ENCODE peak calls at places on chromosomes 2 and 18, in nine cellular contexts. One of them, this sample, is unnamed.

GRCh38 chr2:137000790-137001189 is 235.4 kb downstream of the THSD7B start:
- DNase-seq in GM20000: no peak
- DNase-seq in colonic mucosa: no peak
- DNase-seq in mesothelial cell of epicardium: no peak
- DNase-seq in suprapubic skin: no peak
- DNase-seq in sigmoid colon: no peak
- DNase-seq in tibial artery: no peak
- DNase-seq in body of pancreas: no peak
- DNase-seq in spleen: no peak
- DNase-seq in this sample: no peak

GRCh38 chr2:120684691-120685402 is 50.8 kb upstream of the GLI2 start:
- DNase-seq in GM20000: no peak
- DNase-seq in colonic mucosa: no peak
- DNase-seq in mesothelial cell of epicardium: no peak
- DNase-seq in suprapubic skin: peak; percentile 59
- DNase-seq in sigmoid colon: peak; percentile 61
- DNase-seq in tibial artery: no peak
- DNase-seq in body of pancreas: no peak
- DNase-seq in spleen: peak; percentile 39
- DNase-seq in this sample: peak; percentile 90

GRCh38 chr2:71043531-71044407 is 24.7 kb upstream of the NAGK start:
- DNase-seq in GM20000: no peak
- DNase-seq in colonic mucosa: no peak
- DNase-seq in mesothelial cell of epicardium: no peak
- DNase-seq in suprapubic skin: no peak
- DNase-seq in sigmoid colon: no peak
- DNase-seq in tibial artery: no peak
- DNase-seq in body of pancreas: no peak
- DNase-seq in spleen: no peak
- DNase-seq in this sample: no peak

GRCh38 chr2:240235149-240235803 is 94.8 kb upstream of the OTOS start:
- DNase-seq in GM20000: no peak
- DNase-seq in colonic mucosa: peak; percentile 14
- DNase-seq in mesothelial cell of epicardium: peak; percentile 11
- DNase-seq in suprapubic skin: peak; percentile 72
- DNase-seq in sigmoid colon: peak; percentile 58
- DNase-seq in tibial artery: peak; percentile 13
- DNase-seq in body of pancreas: no peak
- DNase-seq in spleen: peak; percentile 70
- DNase-seq in this sample: no peak

GRCh38 chr2:42645551-42645950 is 77.1 kb downstream of the MTA3 start:
- DNase-seq in GM20000: no peak
- DNase-seq in colonic mucosa: no peak
- DNase-seq in mesothelial cell of epicardium: no peak
- DNase-seq in suprapubic skin: no peak
- DNase-seq in sigmoid colon: no peak
- DNase-seq in tibial artery: no peak
- DNase-seq in body of pancreas: no peak
- DNase-seq in spleen: no peak
- DNase-seq in this sample: peak; percentile 10

GRCh38 chr18:32276256-32276655 is 86.4 kb downstream of the MEP1B start:
- DNase-seq in GM20000: no peak
- DNase-seq in colonic mucosa: no peak
- DNase-seq in mesothelial cell of epicardium: no peak
- DNase-seq in suprapubic skin: no peak
- DNase-seq in sigmoid colon: no peak
- DNase-seq in tibial artery: no peak
- DNase-seq in body of pancreas: no peak
- DNase-seq in spleen: no peak
- DNase-seq in this sample: no peak

GRCh38 chr2:12325806-12326205 is 390.9 kb upstream of the TRIB2 start:
- DNase-seq in GM20000: no peak
- DNase-seq in colonic mucosa: no peak
- DNase-seq in mesothelial cell of epicardium: no peak
- DNase-seq in suprapubic skin: no peak
- DNase-seq in sigmoid colon: no peak
- DNase-seq in tibial artery: no peak
- DNase-seq in body of pancreas: peak; percentile 46
- DNase-seq in spleen: no peak
- DNase-seq in this sample: peak; percentile 33

GRCh38 chr18:13414102-13414501 is 195.5 kb downstream of the LDLRAD4 start:
- DNase-seq in GM20000: no peak
- DNase-seq in colonic mucosa: no peak
- DNase-seq in mesothelial cell of epicardium: no peak
- DNase-seq in suprapubic skin: no peak
- DNase-seq in sigmoid colon: no peak
- DNase-seq in tibial artery: no peak
- DNase-seq in body of pancreas: no peak
- DNase-seq in spleen: no peak
- DNase-seq in this sample: no peak

GRCh38 chr18:23779696-23780303 is 90.5 kb downstream of the LAMA3 start:
- DNase-seq in GM20000: no peak
- DNase-seq in colonic mucosa: no peak
- DNase-seq in mesothelial cell of epicardium: no peak
- DNase-seq in suprapubic skin: no peak
- DNase-seq in sigmoid colon: no peak
- DNase-seq in tibial artery: no peak
- DNase-seq in body of pancreas: no peak
- DNase-seq in spleen: no peak
- DNase-seq in this sample: peak; percentile 62

GRCh38 chr2:240930096-240930630 is 24.0 kb downstream of the CROCC2 start:
- DNase-seq in GM20000: no peak
- DNase-seq in colonic mucosa: peak; percentile 13
- DNase-seq in mesothelial cell of epicardium: peak; percentile 18
- DNase-seq in suprapubic skin: peak; percentile 66
- DNase-seq in sigmoid colon: peak; percentile 36
- DNase-seq in tibial artery: no peak
- DNase-seq in body of pancreas: no peak
- DNase-seq in spleen: no peak
- DNase-seq in this sample: no peak

GRCh38 chr18:77068321-77068841 is 64.2 kb downstream of the MBP start:
- DNase-seq in GM20000: no peak
- DNase-seq in colonic mucosa: no peak
- DNase-seq in mesothelial cell of epicardium: no peak
- DNase-seq in suprapubic skin: no peak
- DNase-seq in sigmoid colon: no peak
- DNase-seq in tibial artery: no peak
- DNase-seq in body of pancreas: peak; percentile 32
- DNase-seq in spleen: peak; percentile 80
- DNase-seq in this sample: peak; percentile 45

GRCh38 chr18:2894131-2894840 is 47.5 kb downstream of the EMILIN2 start:
- DNase-seq in GM20000: no peak
- DNase-seq in colonic mucosa: no peak
- DNase-seq in mesothelial cell of epicardium: no peak
- DNase-seq in suprapubic skin: no peak
- DNase-seq in sigmoid colon: no peak
- DNase-seq in tibial artery: no peak
- DNase-seq in body of pancreas: no peak
- DNase-seq in spleen: no peak
- DNase-seq in this sample: no peak

DNA sequence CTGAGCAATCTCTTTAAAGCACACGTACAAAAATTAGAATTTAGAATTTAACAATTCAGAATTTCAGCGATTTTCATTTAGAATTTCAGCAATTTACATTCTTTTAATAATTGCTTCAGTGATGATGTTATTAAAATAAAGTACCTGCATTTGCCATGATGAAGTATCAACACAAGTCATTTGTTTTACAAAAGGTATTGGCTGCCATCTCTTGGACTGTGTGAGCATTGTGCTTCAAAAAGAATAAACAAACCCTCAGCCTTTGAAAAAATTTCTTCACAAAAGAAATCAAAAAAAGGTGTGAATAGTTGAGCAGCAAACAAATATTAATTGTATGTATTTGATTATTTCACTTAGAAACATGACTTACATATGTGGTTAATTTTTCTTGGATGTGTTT is 27.1 kb upstream of the ZC3H15 start:
- DNase-seq in GM20000: no peak
- DNase-seq in colonic mucosa: no peak
- DNase-seq in mesothelial cell of epicardium: no peak
- DNase-seq in suprapubic skin: no peak
- DNase-seq in sigmoid colon: no peak
- DNase-seq in tibial artery: no peak
- DNase-seq in body of pancreas: no peak
- DNase-seq in spleen: no peak
- DNase-seq in this sample: peak; percentile 8
- TF ChIP-seq CTCF in GM20000: no peak
- TF ChIP-seq CTCF in colonic mucosa: peak; percentile 13
- TF ChIP-seq CTCF in mesothelial cell of epicardium: no peak
- TF ChIP-seq CTCF in suprapubic skin: peak; percentile 25
- TF ChIP-seq CTCF in sigmoid colon: no peak
- TF ChIP-seq CTCF in tibial artery: no peak
- TF ChIP-seq CTCF in body of pancreas: peak; percentile 32
- TF ChIP-seq CTCF in spleen: no peak
- TF ChIP-seq CTCF in this sample: peak; percentile 42

GRCh38 chr2:152552868-152553267 is 164.4 kb downstream of the PRPF40A start:
- DNase-seq in GM20000: no peak
- DNase-seq in colonic mucosa: no peak
- DNase-seq in mesothelial cell of epicardium: no peak
- DNase-seq in suprapubic skin: no peak
- DNase-seq in sigmoid colon: no peak
- DNase-seq in tibial artery: no peak
- DNase-seq in body of pancreas: no peak
- DNase-seq in spleen: no peak
- DNase-seq in this sample: no peak

GRCh38 chr2:152553518-152553917 is 163.7 kb downstream of the PRPF40A start:
- DNase-seq in GM20000: no peak
- DNase-seq in colonic mucosa: no peak
- DNase-seq in mesothelial cell of epicardium: no peak
- DNase-seq in suprapubic skin: no peak
- DNase-seq in sigmoid colon: no peak
- DNase-seq in tibial artery: no peak
- DNase-seq in body of pancreas: no peak
- DNase-seq in spleen: no peak
- DNase-seq in this sample: no peak

GRCh38 chr2:152556506-152556905 is 160.8 kb downstream of the PRPF40A start:
- DNase-seq in GM20000: no peak
- DNase-seq in colonic mucosa: no peak
- DNase-seq in mesothelial cell of epicardium: no peak
- DNase-seq in suprapubic skin: no peak
- DNase-seq in sigmoid colon: no peak
- DNase-seq in tibial artery: no peak
- DNase-seq in body of pancreas: no peak
- DNase-seq in spleen: no peak
- DNase-seq in this sample: no peak

GRCh38 chr2:152557273-152557879 is 159.9 kb downstream of the PRPF40A start:
- DNase-seq in GM20000: no peak
- DNase-seq in colonic mucosa: no peak
- DNase-seq in mesothelial cell of epicardium: no peak
- DNase-seq in suprapubic skin: no peak
- DNase-seq in sigmoid colon: no peak
- DNase-seq in tibial artery: no peak
- DNase-seq in body of pancreas: no peak
- DNase-seq in spleen: no peak
- DNase-seq in this sample: no peak

GRCh38 chr2:152555048-152555447 is 162.2 kb downstream of the PRPF40A start:
- DNase-seq in GM20000: no peak
- DNase-seq in colonic mucosa: no peak
- DNase-seq in mesothelial cell of epicardium: no peak
- DNase-seq in suprapubic skin: no peak
- DNase-seq in sigmoid colon: no peak
- DNase-seq in tibial artery: no peak
- DNase-seq in body of pancreas: no peak
- DNase-seq in spleen: no peak
- DNase-seq in this sample: no peak
- TF ChIP-seq CTCF in GM20000: no peak
- TF ChIP-seq CTCF in colonic mucosa: no peak
- TF ChIP-seq CTCF in mesothelial cell of epicardium: no peak
- TF ChIP-seq CTCF in suprapubic skin: no peak
- TF ChIP-seq CTCF in sigmoid colon: no peak
- TF ChIP-seq CTCF in tibial artery: no peak
- TF ChIP-seq CTCF in body of pancreas: no peak
- TF ChIP-seq CTCF in spleen: no peak
- TF ChIP-seq CTCF in this sample: peak; percentile 63

DNA sequence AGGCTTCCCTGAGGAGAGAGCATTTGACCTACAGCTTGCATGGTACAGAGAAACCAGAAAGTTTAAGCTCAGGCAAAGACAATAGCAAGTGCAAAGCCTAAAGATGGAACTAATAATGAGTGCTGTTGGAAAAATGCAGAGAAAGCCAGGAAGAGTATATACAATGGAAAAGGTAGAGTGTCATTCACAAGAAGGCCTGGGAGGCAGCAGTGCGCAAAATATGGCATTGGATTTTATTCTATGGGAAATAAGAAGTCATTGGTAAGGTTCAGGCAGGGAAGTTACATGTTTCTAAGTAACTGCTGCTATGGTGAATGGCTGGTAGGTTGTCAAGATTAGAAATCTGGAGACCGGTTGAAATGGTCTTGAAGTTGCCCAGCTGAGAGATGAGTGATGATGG is 2167.3 kb upstream of the CELF4 start:
- DNase-seq in GM20000: no peak
- DNase-seq in colonic mucosa: no peak
- DNase-seq in mesothelial cell of epicardium: no peak
- DNase-seq in suprapubic skin: no peak
- DNase-seq in sigmoid colon: no peak
- DNase-seq in tibial artery: no peak
- DNase-seq in body of pancreas: no peak
- DNase-seq in spleen: no peak
- DNase-seq in this sample: no peak
- TF ChIP-seq CTCF in GM20000: no peak
- TF ChIP-seq CTCF in colonic mucosa: no peak
- TF ChIP-seq CTCF in mesothelial cell of epicardium: peak; percentile 27
- TF ChIP-seq CTCF in suprapubic skin: no peak
- TF ChIP-seq CTCF in sigmoid colon: no peak
- TF ChIP-seq CTCF in tibial artery: no peak
- TF ChIP-seq CTCF in body of pancreas: no peak
- TF ChIP-seq CTCF in spleen: no peak
- TF ChIP-seq CTCF in this sample: peak; percentile 48

GRCh38 chr2:65711863-65712262 is 279.5 kb upstream of the SPRED2 start:
- DNase-seq in GM20000: no peak
- DNase-seq in colonic mucosa: no peak
- DNase-seq in mesothelial cell of epicardium: no peak
- DNase-seq in suprapubic skin: no peak
- DNase-seq in sigmoid colon: no peak
- DNase-seq in tibial artery: no peak
- DNase-seq in body of pancreas: no peak
- DNase-seq in spleen: no peak
- DNase-seq in this sample: no peak

GRCh38 chr2:65710356-65710755 is 278.0 kb upstream of the SPRED2 start:
- DNase-seq in GM20000: no peak
- DNase-seq in colonic mucosa: no peak
- DNase-seq in mesothelial cell of epicardium: no peak
- DNase-seq in suprapubic skin: no peak
- DNase-seq in sigmoid colon: no peak
- DNase-seq in tibial artery: no peak
- DNase-seq in body of pancreas: no peak
- DNase-seq in spleen: no peak
- DNase-seq in this sample: no peak

GRCh38 chr2:65706376-65706775 is 274.0 kb upstream of the SPRED2 start:
- DNase-seq in GM20000: no peak
- DNase-seq in colonic mucosa: no peak
- DNase-seq in mesothelial cell of epicardium: no peak
- DNase-seq in suprapubic skin: no peak
- DNase-seq in sigmoid colon: no peak
- DNase-seq in tibial artery: no peak
- DNase-seq in body of pancreas: no peak
- DNase-seq in spleen: no peak
- DNase-seq in this sample: no peak

GRCh38 chr2:65708129-65708528 is 275.7 kb upstream of the SPRED2 start:
- DNase-seq in GM20000: no peak
- DNase-seq in colonic mucosa: no peak
- DNase-seq in mesothelial cell of epicardium: no peak
- DNase-seq in suprapubic skin: no peak
- DNase-seq in sigmoid colon: no peak
- DNase-seq in tibial artery: no peak
- DNase-seq in body of pancreas: no peak
- DNase-seq in spleen: no peak
- DNase-seq in this sample: peak; percentile 20

GRCh38 chr2:65710779-65711295 is 278.4 kb upstream of the SPRED2 start:
- DNase-seq in GM20000: peak; percentile 25
- DNase-seq in colonic mucosa: no peak
- DNase-seq in mesothelial cell of epicardium: no peak
- DNase-seq in suprapubic skin: no peak
- DNase-seq in sigmoid colon: no peak
- DNase-seq in tibial artery: no peak
- DNase-seq in body of pancreas: no peak
- DNase-seq in spleen: no peak
- DNase-seq in this sample: peak; percentile 37
- TF ChIP-seq CTCF in GM20000: no peak
- TF ChIP-seq CTCF in colonic mucosa: no peak
- TF ChIP-seq CTCF in mesothelial cell of epicardium: no peak
- TF ChIP-seq CTCF in suprapubic skin: no peak
- TF ChIP-seq CTCF in sigmoid colon: no peak
- TF ChIP-seq CTCF in tibial artery: no peak
- TF ChIP-seq CTCF in body of pancreas: no peak
- TF ChIP-seq CTCF in spleen: no peak
- TF ChIP-seq CTCF in this sample: peak; percentile 74